ENCODE peak calls at places on chromosomes 5 and 9, in four cellular contexts. V is WERI-Rb-1, X is BE2C, K is GM23338. M is an unnamed sample. For H3K36me3, the result is how much of the 10 kb centered on the place peaks cover.

GRCh38 chr5:87298687-87299362 is 31.1 kb downstream of the RASA1 start:
- DNase-seq in X (no peak), V (no peak), K (no peak), M (no peak)

GRCh38 chr5:158639876-158640570 is 459.7 kb downstream of the EBF1 start:
- DNase-seq in V (no peak), X (no peak), K (peak), M (no peak)

GRCh38 chr5:4514067-4514648 is 626.0 kb upstream of the ADAMTS16 start:
- DNase-seq in X (no peak), V (no peak), K (no peak), M (no peak)

GRCh38 chr9:69495331-69495730 is 170.3 kb downstream of the ENTREP1 start:
- DNase-seq in K (no peak), X (no peak), V (no peak), M (no peak)

GRCh38 chr5:125992050-125992449 is 431.2 kb upstream of the GRAMD2B start:
- DNase-seq in V (no peak), K (no peak), X (no peak), M (no peak)

GRCh38 chr9:99827244-99827643 is 5.6 kb downstream of the NR4A3 start:
- DNase-seq in V (no peak), K (no peak), X (no peak), M (no peak)

GRCh38 chr9:5336683-5337082 is 3.0 kb downstream of the RLN1 start:
- DNase-seq in X (no peak), V (no peak), K (no peak), M (no peak)

GRCh38 chr9:15738011-15738410 is 185.2 kb downstream of the CCDC171 start:
- DNase-seq in X (no peak), K (no peak), V (no peak), M (no peak)

GRCh38 chr5:91166040-91166807 is 216.9 kb downstream of the ARRDC3 start:
- DNase-seq in V (no peak), K (no peak), X (no peak), M (no peak)

GRCh38 chr5:32225445-32225844 is 51.3 kb upstream of the GOLPH3 start:
- DNase-seq in V (no peak), K (no peak), X (no peak), M (no peak)

GRCh38 chr5:172002310-172002709 is 4.1 kb downstream of the FBXW11 start:
- DNase-seq in V (no peak), K (peak), X (no peak), M (no peak)

GRCh38 chr5:143106175-143106574 is 297.3 kb downstream of the NR3C1 start:
- DNase-seq in V (peak), X (peak), K (peak), M (no peak)

GRCh38 chr5:9454012-9454481 is 91.8 kb downstream of the SEMA5A start:
- DNase-seq in V (no peak), X (no peak), K (no peak), M (no peak)

GRCh38 chr5:139297439-139298133 is 4.0 kb downstream of the MATR3 start:
- DNase-seq in X (no peak), V (no peak), K (no peak), M (no peak)

GRCh38 chr5:69202497-69202896 is 13.1 kb downstream of the CENPH start:
- DNase-seq in V (no peak), K (no peak), X (no peak), M (no peak)

GRCh38 chr5:79133121-79133656 is 21.6 kb downstream of the BHMT start:
- DNase-seq in V (no peak), K (peak), X (no peak), M (no peak)

GRCh38 chr9:3887798-3888495 is 362.1 kb upstream of the RFX3 start:
- DNase-seq in X (no peak), V (no peak), K (no peak), M (no peak)

GRCh38 chr5:77418601-77419591 is 73.2 kb downstream of the WDR41 start:
- DNase-seq in X (no peak), K (no peak), V (no peak), M (no peak)

GRCh38 chr9:137757613-137758029 is 120.0 kb upstream of the CACNA1B start:
- DNase-seq in K (no peak), V (no peak), X (no peak), M (no peak)

GRCh38 chr5:166517976-166518375 is 1773.5 kb upstream of the WWC1 start:
- DNase-seq in X (no peak), K (no peak), V (no peak), M (no peak)

GRCh38 chr5:178238711-178239592 is 6.3 kb upstream of the PHYKPL start:
- DNase-seq in K (peak), V (no peak), X (no peak), M (no peak)

GRCh38 chr5:137497396-137498290 is 1.5 kb downstream of the SPOCK1 start:
- DNase-seq in V (no peak), X (no peak), K (peak), M (no peak)

GRCh38 chr5:149049371-149049781 is 13.5 kb downstream of the SH3TC2 start:
- DNase-seq in V (no peak), X (peak), K (no peak), M (no peak)

GRCh38 chr5:143506881-143507552 is 103.5 kb upstream of the NR3C1 start:
- DNase-seq in K (no peak), V (no peak), X (no peak), M (no peak)

GRCh38 chr5:35369965-35370790 is 139.9 kb upstream of the PRLR start:
- DNase-seq in X (no peak), K (peak), V (no peak), M (peak)

GRCh38 chr5:149834246-149834855 is 104.2 kb downstream of the PPARGC1B start:
- DNase-seq in V (peak), X (peak), K (peak), M (peak)

GRCh38 chr9:110997847-110998246 is 40.4 kb downstream of the LPAR1 start:
- DNase-seq in X (no peak), V (no peak), K (no peak), M (no peak)

DNA sequence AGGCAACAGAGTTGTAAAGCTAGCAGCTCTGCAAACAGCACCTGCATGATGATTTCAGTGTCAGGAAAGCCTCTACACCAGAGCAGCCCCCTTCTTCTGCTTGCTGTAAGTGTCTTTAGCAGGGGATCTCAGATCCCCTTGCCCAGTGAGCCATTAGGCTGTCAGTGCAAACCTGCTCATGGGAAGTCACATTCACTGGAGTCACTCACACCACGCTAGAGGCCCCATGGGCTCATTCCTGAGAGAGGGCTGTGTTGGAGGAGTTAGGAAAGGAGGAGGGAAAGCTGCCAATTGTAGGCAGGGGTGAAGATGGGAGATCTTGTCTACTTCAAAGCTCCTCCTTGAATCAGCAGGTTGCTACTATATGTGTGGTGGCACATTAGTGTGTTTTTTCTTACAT is 275.2 kb downstream of the SMARCA2 start:
- DNase-seq in K (no peak), V (no peak), X (no peak), M (no peak)
- H3K36me3 ChIP-seq in K (under half), V (under half), X (under half), M (under half)

DNA sequence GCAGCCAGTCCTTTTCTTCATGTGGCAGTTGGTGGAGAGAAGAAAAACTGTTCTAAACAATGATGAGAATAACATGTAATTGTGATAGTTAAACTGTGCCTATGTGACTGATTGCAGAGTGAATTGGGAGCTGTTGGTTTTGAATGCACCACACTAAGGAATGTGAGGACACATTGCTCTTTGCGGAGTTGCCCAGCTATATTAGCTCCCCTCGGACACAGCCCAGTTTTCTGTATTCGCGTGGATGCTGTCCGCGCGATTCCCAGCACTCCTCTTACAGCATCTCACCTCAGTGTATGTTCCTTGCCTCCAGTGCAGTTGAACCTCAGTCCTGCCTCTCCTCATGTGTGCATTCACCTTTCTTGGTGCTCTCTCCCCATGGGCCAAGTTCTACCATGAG is 32.2 kb downstream of the TGFBI start:
- DNase-seq in X (no peak), V (no peak), K (no peak), M (no peak)
- H3K36me3 ChIP-seq in X (under half), V (under half), K (under half), M (under half)

GRCh38 chr9:125317704-125318103 is 56.1 kb downstream of the GAPVD1 start:
- DNase-seq in V (no peak), K (no peak), X (no peak), M (no peak)

DNA sequence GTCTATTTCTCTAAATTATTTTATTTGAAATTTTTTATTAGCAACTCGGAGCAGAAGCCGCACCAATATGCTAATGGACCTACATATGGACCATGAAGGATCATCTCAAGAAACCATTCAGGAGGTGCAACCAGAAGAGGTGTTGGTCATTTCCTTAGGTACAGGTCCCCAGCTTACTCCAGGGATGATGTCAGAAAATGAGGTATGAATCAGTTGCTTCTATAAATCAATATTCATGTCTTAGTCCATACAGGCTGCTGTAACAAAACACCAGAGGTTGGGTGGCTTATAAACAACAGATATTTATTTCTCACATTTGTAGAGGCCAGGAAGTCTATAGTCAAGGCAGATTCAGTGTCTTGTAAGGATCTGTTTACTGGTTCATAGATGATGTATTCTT is 50.8 kb downstream of the GAPVD1 start:
- DNase-seq in V (no peak), K (no peak), X (no peak), M (no peak)
- H3K36me3 ChIP-seq in V (half or more), K (under half), X (half or more), M (under half)

GRCh38 chr9:33310748-33311147 is 20.4 kb downstream of the NFX1 start:
- DNase-seq in K (no peak), V (no peak), X (no peak), M (no peak)

GRCh38 chr9:33307067-33307466 is 16.8 kb downstream of the NFX1 start:
- DNase-seq in V (no peak), K (no peak), X (no peak), M (no peak)

GRCh38 chr9:33311953-33312352 is 21.6 kb downstream of the NFX1 start:
- DNase-seq in X (no peak), K (no peak), V (no peak), M (no peak)

GRCh38 chr9:33306037-33306436 is 15.7 kb downstream of the NFX1 start:
- DNase-seq in V (no peak), X (no peak), K (no peak), M (no peak)

GRCh38 chr9:33309903-33310302 is 19.6 kb downstream of the NFX1 start:
- DNase-seq in V (no peak), K (no peak), X (no peak), M (no peak)
- H3K36me3 ChIP-seq in V (half or more), K (under half), X (half or more), M (under half)

GRCh38 chr9:131484051-131484445 is 18.7 kb upstream of the POMT1 start:
- DNase-seq in X (no peak), K (no peak), V (no peak), M (no peak)
- H3K36me3 ChIP-seq in X (half or more), K (half or more), V (half or more), M (half or more)

DNA sequence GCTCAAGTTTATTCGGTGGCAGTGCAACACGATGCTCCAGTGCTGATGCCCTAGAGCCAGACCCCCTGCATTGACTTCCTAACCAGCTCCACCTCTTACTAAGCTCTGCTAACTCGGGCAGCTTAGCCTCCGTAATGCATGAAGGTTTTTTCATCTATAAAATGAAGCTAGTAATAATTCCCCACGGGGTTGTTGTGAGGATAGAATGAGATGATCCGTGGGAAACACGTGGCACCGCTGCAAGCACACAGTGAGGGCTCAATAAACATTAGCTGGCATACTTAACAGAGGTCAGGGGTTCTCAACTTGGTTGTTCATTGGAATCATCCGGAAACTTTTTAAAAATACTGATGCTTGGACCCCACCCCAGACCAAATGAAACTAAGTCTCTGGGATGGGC is 6.8 kb downstream of the ENC1 start:
- DNase-seq in K (no peak), X (no peak), V (no peak), M (no peak)
- H3K36me3 ChIP-seq in K (under half), X (half or more), V (half or more), M (under half)

DNA sequence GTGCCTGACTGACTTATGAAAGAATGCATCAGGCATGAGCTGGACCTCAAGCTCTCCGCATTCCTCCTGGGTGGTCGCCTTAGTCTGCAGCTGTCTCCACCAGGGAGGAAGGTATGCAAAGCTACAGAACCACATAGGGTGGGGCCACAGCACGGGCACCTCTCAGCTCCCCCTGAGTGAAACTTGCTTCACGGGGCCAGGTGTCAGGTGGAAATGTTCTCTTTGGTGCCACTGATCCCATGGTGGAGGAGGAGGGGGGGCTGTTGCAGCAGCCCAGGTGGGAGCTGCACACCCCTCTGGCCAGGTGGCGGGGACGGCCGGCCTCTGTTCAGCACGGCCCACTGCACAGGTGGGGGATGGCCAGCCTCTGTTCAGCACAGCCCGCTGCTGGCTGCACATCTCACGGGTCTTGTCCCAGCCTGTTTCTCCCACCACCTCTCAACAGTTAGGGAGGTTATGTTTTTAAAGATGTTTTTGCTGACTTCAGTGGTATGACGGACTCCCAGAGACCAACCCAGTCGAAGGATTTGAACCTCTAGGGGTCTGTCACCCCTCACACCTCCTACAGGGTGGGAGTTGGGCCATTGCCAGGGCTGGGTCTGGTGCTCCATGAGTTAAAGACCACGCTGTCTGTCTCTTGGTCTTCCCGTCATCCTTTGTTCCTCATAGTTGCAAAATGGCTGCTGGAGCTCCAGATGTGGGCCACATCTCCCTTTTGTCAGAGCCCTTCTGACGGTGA is 34.3 kb downstream of the MRPL36 start:
- DNase-seq in V (peak), X (no peak), K (no peak), M (no peak)
- H3K36me3 ChIP-seq in V (under half), X (under half), K (under half), M (under half)

DNA sequence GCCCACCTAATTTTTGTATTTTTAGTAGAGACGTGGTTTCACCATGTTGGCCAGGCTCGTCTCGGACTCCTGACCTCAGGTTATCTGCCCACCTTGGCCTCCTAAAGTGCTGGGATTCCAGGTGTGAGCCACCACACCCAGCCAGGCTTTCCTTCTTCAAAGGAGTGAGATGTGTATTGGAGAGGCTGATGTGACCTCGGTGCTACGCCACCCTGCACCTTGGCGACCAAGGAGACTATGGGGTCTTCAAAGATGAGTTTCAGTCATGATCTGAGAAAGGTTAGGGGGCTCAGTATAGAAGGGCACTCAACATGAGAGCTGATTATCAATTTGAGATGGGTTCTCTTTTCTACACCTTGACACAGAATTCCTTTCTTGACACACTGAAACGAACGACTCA is 284.2 kb upstream of the WWC1 start:
- DNase-seq in K (no peak), X (no peak), V (no peak), M (no peak)
- H3K36me3 ChIP-seq in K (under half), X (under half), V (under half), M (under half)

M was measured in iPS DF 6.9.